ENCODE peak calls at places on chromosomes 12 and 14, in seven cellular contexts. E is cardiac muscle cell, T is OCI-LY7, V is kidney, U is GM12878, M is uterus, J is endothelial cell of umbilical vein. N is an unnamed sample. For H3K36me3, H3K9me3 and H3K4me1, the result is how much of the 10 kb centered on the place peaks cover.

GRCh38 chr12:93868771-93869170 is 191.6 kb downstream of the CRADD start:
- DNase-seq in M (no peak), U (no peak), V (no peak), T (no peak), J (no peak), E (no peak), N (peak)

GRCh38 chr12:117209626-117210025 is 19.4 kb upstream of the FBXO21 start:
- DNase-seq in E (no peak), T (no peak), V (no peak), J (no peak), U (no peak), M (no peak), N (no peak)

GRCh38 chr12:40262657-40263056 is 37.9 kb downstream of the LRRK2 start:
- DNase-seq in U (peak), V (no peak), T (peak), M (no peak), E (no peak), J (no peak), N (peak)

GRCh38 chr12:114735011-114735410 is 51.0 kb upstream of the TBX3 start:
- DNase-seq in U (no peak), V (no peak), E (no peak), M (no peak), J (no peak), T (no peak), N (no peak)

GRCh38 chr12:106246891-106247730 is 709 bp downstream of the CKAP4 start:
- DNase-seq in E (peak), V (peak), J (peak), U (no peak), T (peak), M (peak), N (peak)

GRCh38 chr12:45446013-45446412 is 230.1 kb downstream of the ANO6 start:
- DNase-seq in T (no peak), M (no peak), J (no peak), V (no peak), E (no peak), U (no peak), N (no peak)

GRCh38 chr14:44962573-44963528 is 861 bp downstream of the TOGARAM1 start:
- DNase-seq in U (no peak), V (peak), E (peak), T (peak), J (peak), M (peak), N (peak)

GRCh38 chr14:71469936-71470335 is 462.3 kb upstream of the RGS6 start:
- DNase-seq in E (no peak), U (no peak), T (no peak), M (no peak), V (no peak), J (no peak), N (no peak)

GRCh38 chr14:57382283-57382682 is 8.1 kb upstream of the NAA30 start:
- DNase-seq in J (peak), M (no peak), T (no peak), U (no peak), E (no peak), V (no peak), N (peak)

GRCh38 chr12:128019996-128020544 is 246.9 kb upstream of the TMEM132C start:
- DNase-seq in J (no peak), U (no peak), T (no peak), V (no peak), M (no peak), E (no peak), N (no peak)

GRCh38 chr14:34018564-34019244 is 67.8 kb upstream of the EGLN3 start:
- DNase-seq in V (no peak), J (no peak), M (peak), U (peak), E (no peak), T (no peak), N (peak)

GRCh38 chr14:23097786-23098185 is 2.5 kb downstream of the C14orf119 start:
- DNase-seq in J (no peak), V (no peak), T (no peak), M (no peak), E (no peak), U (no peak), N (no peak)

DNA sequence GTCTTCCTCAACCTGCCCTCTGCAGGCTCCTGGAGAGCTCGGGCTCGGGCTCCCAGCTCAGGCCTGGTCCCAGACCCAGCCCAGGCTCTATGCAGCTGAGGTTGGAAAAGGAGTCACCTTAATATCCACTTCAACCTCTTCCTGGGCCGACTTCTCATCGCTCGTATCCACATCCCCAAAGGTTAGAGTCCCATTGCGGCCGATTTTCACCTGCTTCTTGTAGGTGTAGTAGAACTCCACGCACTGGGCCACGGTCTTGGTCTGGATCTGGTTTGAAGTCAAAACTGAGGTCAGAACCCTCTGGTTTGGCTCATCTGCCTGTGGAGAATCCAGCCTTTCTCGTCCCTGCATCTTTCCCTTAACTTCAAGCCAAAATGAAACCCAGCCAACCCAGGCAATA is 8.4 kb upstream of the PNMA1 start:
- DNase-seq in M (no peak), J (no peak), E (no peak), U (no peak), T (no peak), V (no peak), N (no peak)
- H3K36me3 ChIP-seq in M (under half), J (half or more), E (under half), U (half or more), T (half or more), V (under half), N (half or more)

GRCh38 chr12:110531741-110532333 is 29.7 kb downstream of the RAD9B start:
- DNase-seq in M (no peak), E (no peak), V (no peak), T (no peak), U (peak), J (no peak), N (peak)

GRCh38 chr12:110530511-110530910 is 28.4 kb downstream of the RAD9B start:
- DNase-seq in J (no peak), V (no peak), U (no peak), E (peak), T (no peak), M (no peak), N (no peak)

GRCh38 chr12:110533607-110534006 is 31.5 kb downstream of the RAD9B start:
- DNase-seq in T (no peak), E (no peak), V (no peak), J (no peak), M (no peak), U (no peak), N (peak)

GRCh38 chr12:110534811-110535210 is 32.7 kb downstream of the RAD9B start:
- DNase-seq in J (no peak), E (no peak), M (no peak), T (no peak), V (no peak), U (no peak), N (peak)

DNA sequence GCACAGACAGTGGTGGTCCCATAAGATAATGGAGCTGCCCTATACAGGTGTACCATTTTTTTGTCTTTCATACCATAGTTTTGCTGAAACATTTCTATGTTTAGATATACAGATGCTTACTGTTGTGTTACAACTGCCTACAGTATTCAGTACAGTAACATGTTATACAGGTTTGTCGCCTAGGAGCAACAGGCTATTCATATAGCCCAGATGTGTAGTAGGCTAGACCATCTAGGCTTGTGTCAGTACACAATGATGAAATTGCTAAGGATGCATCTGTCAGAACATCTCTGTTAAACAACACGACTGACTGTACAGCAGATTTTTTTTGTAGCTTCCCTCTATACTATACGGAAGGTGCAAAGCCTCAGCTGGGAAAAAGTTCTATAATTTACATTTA is 30.5 kb downstream of the RAD9B start:
- DNase-seq in T (no peak), J (no peak), U (no peak), E (no peak), V (no peak), M (no peak), N (no peak)
- H3K9me3 ChIP-seq in T (under half), J (under half), U (under half), E (under half), V (under half), M (under half), N (under half)

GRCh38 chr12:3263939-3264699 is 186.9 kb downstream of the TSPAN9 start:
- DNase-seq in J (no peak), M (peak), V (peak), T (no peak), E (no peak), U (no peak), N (no peak)

GRCh38 chr12:3261782-3262359 is 184.7 kb downstream of the TSPAN9 start:
- DNase-seq in J (no peak), M (peak), V (no peak), E (no peak), U (no peak), T (no peak), N (peak)

GRCh38 chr12:3262466-3262865 is 185.3 kb downstream of the TSPAN9 start:
- DNase-seq in M (no peak), U (no peak), E (no peak), T (no peak), J (no peak), V (peak), N (no peak)

GRCh38 chr12:3265406-3265805 is 188.2 kb downstream of the TSPAN9 start:
- DNase-seq in U (no peak), V (no peak), M (no peak), T (no peak), J (no peak), E (no peak), N (no peak)

DNA sequence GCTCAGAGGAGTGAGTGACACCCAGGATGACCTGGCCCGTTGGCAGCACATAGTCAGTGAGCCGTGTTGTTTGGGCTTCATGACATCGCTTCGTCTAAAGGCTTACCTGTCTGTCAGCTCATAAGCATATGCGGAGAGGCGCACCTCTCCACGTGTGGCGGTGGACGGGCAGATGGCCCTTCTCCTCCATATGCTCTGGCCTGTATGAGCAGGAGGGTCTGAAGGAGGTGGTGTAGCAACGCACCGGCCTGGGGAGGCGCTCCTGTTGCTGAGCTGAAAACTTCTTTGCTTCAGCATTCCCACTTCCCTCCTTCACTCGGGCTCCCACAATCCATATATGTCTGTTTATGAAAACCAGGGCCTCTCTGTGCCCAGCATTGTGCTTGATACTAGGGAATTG is 186.1 kb downstream of the TSPAN9 start:
- DNase-seq in V (no peak), M (no peak), E (no peak), J (no peak), U (no peak), T (no peak), N (no peak)
- H3K4me1 ChIP-seq in V (half or more), M (under half), E (under half), J (under half), U (under half), T (under half), N (under half)

DNA sequence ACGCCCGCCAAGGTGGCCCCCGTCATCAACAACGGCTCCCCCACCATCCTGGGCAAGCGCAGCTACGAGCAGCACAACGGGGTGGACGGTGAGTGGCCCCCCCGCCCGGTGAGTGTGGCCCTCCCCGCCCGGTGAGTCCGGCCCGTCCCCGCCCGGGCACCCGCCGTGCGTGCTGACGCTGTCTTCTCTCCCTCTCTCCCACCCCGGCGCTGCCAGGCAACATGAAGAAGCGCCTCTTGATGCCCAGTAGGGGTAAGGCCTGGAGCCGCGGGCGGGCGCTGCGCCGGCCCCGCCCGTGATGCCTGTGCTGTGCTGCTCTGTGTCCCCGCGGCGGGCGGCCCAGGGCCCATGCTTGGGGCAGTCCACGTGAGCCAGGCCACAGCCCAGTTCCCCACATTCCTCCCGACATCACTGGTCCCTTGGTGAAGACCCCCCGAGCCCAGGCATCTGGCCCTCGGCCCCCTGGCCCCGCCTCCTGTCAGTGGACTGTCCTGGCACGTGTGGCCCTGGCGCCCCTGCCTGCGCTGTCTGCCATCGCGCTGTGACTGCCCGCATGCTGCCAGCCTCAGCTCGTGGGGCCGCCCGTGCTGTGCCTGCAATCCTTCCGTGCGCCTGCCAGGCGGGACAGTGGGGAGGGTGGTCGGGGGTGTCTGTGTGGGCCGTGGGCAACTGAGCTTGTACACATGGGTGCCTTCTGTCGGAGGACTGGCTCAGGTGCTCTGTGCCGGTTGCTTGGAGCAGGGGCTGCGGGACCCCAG is 8.0 kb upstream of the CRIP2 start:
- DNase-seq in M (no peak), V (no peak), E (no peak), J (no peak), U (no peak), T (no peak), N (no peak)
- H3K36me3 ChIP-seq in M (under half), V (under half), E (under half), J (half or more), U (under half), T (half or more), N (under half)

N was measured in adipocyte.